ENCODE peak calls at places on chromosomes 11 and 22, in ten cellular contexts. Q is endothelial cell of umbilical vein, T is astrocyte, C is fibroblast of lung, P is neuronal stem cell, X is neural progenitor cell, W is IMR-90, Y is H1, M is H9, S is PC-3. G is an unnamed sample.
A peak's percentile ranks its signal among the peaks of the same experiment; 100 is the strongest.

GRCh38 chr11:29009426-29009825 is 901.2 kb downstream of the METTL15 start:
- DNase-seq in Q (no peak), T (peak; percentile 82), C (peak; percentile 83), P (no peak), X (no peak), W (no peak), Y (no peak), M (no peak), S (no peak), G (no peak)

GRCh38 chr11:78542007-78542406 is 32.7 kb downstream of the NARS2 start:
- DNase-seq in Q (peak; percentile 48), T (no peak), C (peak; percentile 25), P (no peak), X (no peak), W (peak; percentile 79), Y (no peak), M (no peak), S (no peak), G (no peak)

GRCh38 chr22:27456696-27457503 is 344.7 kb downstream of the MN1 start:
- DNase-seq in Q (peak; percentile 29), T (peak; percentile 93), C (peak; percentile 95), P (no peak), X (no peak), W (peak; percentile 93), Y (no peak), M (no peak), S (peak; percentile 86), G (no peak)

GRCh38 chr11:128686745-128687177 is 7.1 kb upstream of the FLI1 start:
- DNase-seq in Q (peak; percentile 53), T (no peak), C (peak; percentile 49), P (no peak), X (peak; percentile 77), W (peak; percentile 50), Y (peak; percentile 71), M (peak; percentile 59), S (peak; percentile 21), G (peak; percentile 40)

GRCh38 chr11:126843096-126843495 is 157.5 kb downstream of the KIRREL3 start:
- DNase-seq in Q (no peak), T (no peak), C (no peak), P (no peak), X (no peak), W (no peak), Y (no peak), M (no peak), S (no peak), G (no peak)

GRCh38 chr22:42074153-42074750 is at the start of gene PHETA2:
- DNase-seq in Q (peak; percentile 49), T (no peak), C (peak; percentile 51), P (no peak), X (peak; percentile 32), W (peak; percentile 25), Y (peak; percentile 67), M (peak; percentile 48), S (no peak), G (no peak)

GRCh38 chr11:64276653-64277431 is 7.6 kb downstream of the BAD start:
- DNase-seq in Q (no peak), T (peak; percentile 30), C (peak; percentile 55), P (no peak), X (no peak), W (no peak), Y (no peak), M (no peak), S (peak; percentile 91), G (peak; percentile 0)

GRCh38 chr11:33863418-33864172 is 28.3 kb downstream of the LMO2 start:
- DNase-seq in Q (no peak), T (no peak), C (no peak), P (no peak), X (no peak), W (no peak), Y (no peak), M (no peak), S (no peak), G (no peak)

GRCh38 chr11:12316432-12316831 is 60.9 kb upstream of the PARVA start:
- DNase-seq in Q (no peak), T (no peak), C (no peak), P (no peak), X (no peak), W (no peak), Y (no peak), M (no peak), S (no peak), G (no peak)

GRCh38 chr11:106160494-106160893 is 83.0 kb downstream of the AASDHPPT start:
- DNase-seq in Q (no peak), T (no peak), C (no peak), P (no peak), X (no peak), W (no peak), Y (no peak), M (no peak), S (no peak), G (peak; percentile 12)

GRCh38 chr22:37021710-37022482 is 2.4 kb downstream of the MPST start:
- DNase-seq in Q (peak; percentile 23), T (no peak), C (peak; percentile 25), P (peak; percentile 51), X (peak; percentile 86), W (peak; percentile 34), Y (peak; percentile 75), M (no peak), S (peak; percentile 31), G (peak; percentile 45)

GRCh38 chr11:2421996-2422395 is 21.4 kb downstream of the TSSC4 start:
- DNase-seq in Q (no peak), T (no peak), C (no peak), P (no peak), X (no peak), W (no peak), Y (no peak), M (no peak), S (no peak), G (no peak)

GRCh38 chr22:36471341-36471821 is 10.1 kb downstream of the TXN2 start:
- DNase-seq in Q (no peak), T (peak; percentile 81), C (peak; percentile 88), P (no peak), X (no peak), W (peak; percentile 60), Y (no peak), M (no peak), S (peak; percentile 61), G (no peak)

GRCh38 chr11:126426820-126427749 is 71.6 kb downstream of the ST3GAL4 start:
- DNase-seq in Q (no peak), T (no peak), C (no peak), P (no peak), X (no peak), W (no peak), Y (no peak), M (no peak), S (no peak), G (no peak)

GRCh38 chr11:2533642-2534115 is 88.9 kb downstream of the KCNQ1 start:
- DNase-seq in Q (peak; percentile 38), T (peak; percentile 90), C (peak; percentile 93), P (peak; percentile 80), X (peak; percentile 91), W (peak; percentile 91), Y (peak; percentile 75), M (peak; percentile 88), S (peak; percentile 93), G (peak; percentile 42)

GRCh38 chr11:44852159-44852707 is 98.5 kb downstream of the TP53I11 start:
- DNase-seq in Q (no peak), T (no peak), C (no peak), P (no peak), X (no peak), W (peak; percentile 50), Y (no peak), M (no peak), S (peak; percentile 79), G (no peak)

GRCh38 chr11:6745465-6746015 is 26.2 kb downstream of the OR2AG2 start:
- DNase-seq in Q (peak; percentile 11), T (no peak), C (no peak), P (no peak), X (no peak), W (no peak), Y (no peak), M (no peak), S (no peak), G (peak; percentile 11)

GRCh38 chr11:102171101-102171500 is 60.9 kb downstream of the YAP1 start:
- DNase-seq in Q (peak; percentile 50), T (peak; percentile 71), C (peak; percentile 77), P (no peak), X (no peak), W (peak; percentile 85), Y (no peak), M (no peak), S (peak; percentile 84), G (no peak)

DNA sequence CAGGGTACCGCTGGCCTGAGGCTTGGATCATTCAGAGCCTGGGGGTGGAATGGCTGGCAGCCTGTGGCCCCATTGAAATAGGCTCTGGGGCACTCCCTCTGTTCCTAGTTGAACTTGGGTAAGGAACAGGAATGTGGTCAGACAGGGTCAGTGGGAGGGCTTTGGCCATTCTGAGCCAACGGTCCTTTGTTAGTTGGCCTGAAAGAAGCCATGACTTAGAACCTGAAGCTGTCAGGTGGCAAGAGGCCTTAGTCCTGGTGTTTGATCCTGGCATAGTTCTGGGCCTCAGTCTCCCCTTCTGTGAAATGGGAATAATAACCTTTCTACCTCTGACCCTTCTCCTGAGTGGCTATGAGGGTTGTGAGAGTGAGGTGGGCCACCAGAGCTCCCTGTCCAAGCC is 8.3 kb downstream of the PGAP2 start:
- DNase-seq in Q (no peak), T (no peak), C (no peak), P (no peak), X (no peak), W (no peak), Y (no peak), M (no peak), S (peak; percentile 33), G (no peak)
- H2AFZ ChIP-seq in Q (no peak overlapping the region), T (no peak overlapping the region), C (no peak overlapping the region), P (no peak overlapping the region), X (no peak overlapping the region), W (no peak overlapping the region), Y (no peak overlapping the region), M (no peak overlapping the region), S (no peak overlapping the region), G (no peak overlapping the region)

GRCh38 chr22:44309647-44310046 is 3.1 kb downstream of the SHISAL1 start:
- DNase-seq in Q (no peak), T (no peak), C (no peak), P (no peak), X (no peak), W (no peak), Y (no peak), M (no peak), S (no peak), G (no peak)
- H3K9ac ChIP-seq in Q (no peak overlapping the region), T (peak overlapping the region; percentile 58), C (no peak overlapping the region), P (no peak overlapping the region), X (no peak overlapping the region), W (peak overlapping the region; percentile 28), Y (no peak overlapping the region), M (no peak overlapping the region), S (peak overlapping the region; percentile 46), G (no peak overlapping the region)

DNA sequence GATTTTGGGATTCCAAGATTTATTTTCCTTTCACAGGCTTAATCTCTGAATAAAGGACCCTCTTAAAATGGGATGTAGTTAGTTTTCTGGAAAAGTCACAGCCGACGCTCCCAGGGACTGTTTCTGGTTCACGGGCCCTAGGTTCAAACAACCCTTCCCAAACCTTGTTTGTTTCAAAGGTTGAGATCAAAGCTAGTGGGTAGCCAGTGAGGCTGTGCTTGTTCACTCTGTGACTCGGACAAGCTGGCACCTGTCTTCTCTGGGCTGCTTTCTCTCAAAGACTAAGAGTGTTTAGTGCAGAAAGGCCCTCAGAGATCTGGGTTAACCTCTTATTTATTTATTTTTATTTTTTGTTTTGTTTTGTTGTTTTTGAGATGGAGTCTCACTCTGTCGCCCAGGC is 13.0 kb upstream of the MALAT1 start:
- DNase-seq in Q (no peak), T (no peak), C (no peak), P (no peak), X (no peak), W (no peak), Y (no peak), M (no peak), S (no peak), G (no peak)
- H2AFZ ChIP-seq in Q (no peak overlapping the region), T (peak overlapping the region; percentile 2), C (no peak overlapping the region), P (peak overlapping the region; percentile 39), X (no peak overlapping the region), W (peak overlapping the region; percentile 46), Y (no peak overlapping the region), M (no peak overlapping the region), S (no peak overlapping the region), G (no peak overlapping the region)

GRCh38 chr22:25437414-25438160 is 126.9 kb upstream of the GRK3 start:
- DNase-seq in Q (no peak), T (no peak), C (no peak), P (no peak), X (peak; percentile 72), W (no peak), Y (peak; percentile 56), M (peak; percentile 52), S (no peak), G (peak; percentile 59)
- H3K9ac ChIP-seq in Q (no peak overlapping the region), T (no peak overlapping the region), C (no peak overlapping the region), P (no peak overlapping the region), X (no peak overlapping the region), W (no peak overlapping the region), Y (no peak overlapping the region), M (no peak overlapping the region), S (no peak overlapping the region), G (peak overlapping the region; percentile 33)

G was measured in MM.1S.